ENCODE peak calls at places on chromosome 22, in seven cellular contexts. D is psoas muscle, K is left ventricle myocardium inferior, B is esophagus squamous epithelium, F is MM.1S, Z is pancreas, Y is astrocyte. W is an unnamed sample. For H3K36me3 and H3K4me1, the result is how much of the 10 kb centered on the place peaks cover.

GRCh38 chr22:34129691-34130486 is 209.6 kb upstream of the LARGE1 start:
- DNase-seq in K (no peak), D (no peak), B (no peak), F (no peak), Y (no peak), Z (no peak), W (no peak)

GRCh38 chr22:17077255-17077654 is 7.5 kb upstream of the IL17RA start:
- DNase-seq in K (no peak), F (no peak), B (no peak), D (no peak), Z (no peak), Y (peak), W (no peak)

GRCh38 chr22:45310331-45311032 is 748 bp downstream of the FAM118A start:
- DNase-seq in Y (no peak), K (no peak), F (no peak), Z (peak), B (no peak), D (no peak), W (no peak)

GRCh38 chr22:46576556-46577351 is 39.3 kb upstream of the CELSR1 start:
- DNase-seq in D (peak), Y (no peak), F (peak), K (peak), Z (peak), B (no peak), W (peak)

GRCh38 chr22:46514592-46515207 is 22.7 kb downstream of the CELSR1 start:
- DNase-seq in B (no peak), K (no peak), F (no peak), Y (peak), Z (no peak), D (no peak), W (no peak)

GRCh38 chr22:20606041-20606783 is 98.8 kb downstream of the MED15 start:
- DNase-seq in Y (peak), D (no peak), K (no peak), Z (peak), F (peak), B (no peak), W (peak)

GRCh38 chr22:44691796-44692661 is 10.0 kb upstream of the PRR5 start:
- DNase-seq in B (no peak), K (no peak), Y (no peak), D (no peak), Z (no peak), F (no peak), W (no peak)

GRCh38 chr22:24370426-24370825 is 57.0 kb upstream of the ADORA2A start:
- DNase-seq in K (no peak), F (no peak), D (no peak), Z (no peak), B (no peak), Y (no peak), W (no peak)

GRCh38 chr22:35894464-35894878 is 134.2 kb downstream of the RBFOX2 start:
- DNase-seq in K (no peak), B (no peak), F (no peak), Y (no peak), D (no peak), Z (no peak), W (no peak)

GRCh38 chr22:46508391-46508999 is 28.9 kb downstream of the CELSR1 start:
- DNase-seq in Z (no peak), B (no peak), Y (no peak), F (no peak), D (no peak), K (no peak), W (no peak)

GRCh38 chr22:43955883-43956286 is 643 bp downstream of the SAMM50 start:
- DNase-seq in K (no peak), Z (no peak), D (no peak), Y (peak), B (no peak), F (peak), W (no peak)

GRCh38 chr22:27115816-27116256 is 458.4 kb downstream of the MIAT start:
- DNase-seq in K (no peak), D (no peak), F (no peak), Y (peak), B (no peak), Z (no peak), W (peak)

GRCh38 chr22:44410396-44411056 is 87.5 kb downstream of the RTL6 start:
- DNase-seq in Y (no peak), F (no peak), B (no peak), D (no peak), Z (peak), K (peak), W (no peak)

GRCh38 chr22:17243524-17243923 is 24.3 kb upstream of the ADA2 start:
- DNase-seq in Y (no peak), K (no peak), F (peak), Z (no peak), B (no peak), D (peak), W (no peak)

GRCh38 chr22:44407404-44408226 is 90.4 kb downstream of the RTL6 start:
- DNase-seq in D (no peak), K (peak), F (no peak), B (no peak), Z (peak), Y (no peak), W (no peak)

GRCh38 chr22:19478086-19478392 is 954 bp downstream of the UFD1 start:
- DNase-seq in F (no peak), K (no peak), B (no peak), Y (no peak), Z (no peak), D (no peak), W (no peak)

GRCh38 chr22:46453006-46453828 is 84.2 kb downstream of the CELSR1 start:
- DNase-seq in B (no peak), Y (no peak), K (no peak), D (no peak), Z (no peak), F (no peak), W (no peak)

GRCh38 chr22:50184541-50185383 is 951 bp upstream of the TRABD start:
- DNase-seq in Z (peak), Y (no peak), D (no peak), K (no peak), F (no peak), B (no peak), W (peak)

GRCh38 chr22:47168900-47169800 is 406.7 kb downstream of the TBC1D22A start:
- DNase-seq in Z (peak), Y (no peak), D (peak), K (no peak), F (no peak), B (no peak), W (peak)

GRCh38 chr22:27876684-27877083 is 42.4 kb downstream of the PITPNB start:
- DNase-seq in Z (no peak), Y (peak), D (no peak), K (no peak), B (no peak), F (no peak), W (no peak)

GRCh38 chr22:19959043-19959586 is 17.5 kb upstream of the TXNRD2 start:
- DNase-seq in B (no peak), F (no peak), D (peak), K (peak), Z (peak), Y (peak), W (peak)

GRCh38 chr22:32142600-32142999 is 16.5 kb downstream of the C22orf42 start:
- DNase-seq in Y (no peak), Z (no peak), F (no peak), B (no peak), K (no peak), D (no peak), W (no peak)

GRCh38 chr22:45296628-45297297 is 12.0 kb downstream of the UPK3A start:
- DNase-seq in Y (no peak), B (no peak), F (no peak), K (no peak), Z (no peak), D (no peak), W (no peak)

GRCh38 chr22:41517172-41518047 is 26.9 kb downstream of the POLR3H start:
- DNase-seq in B (no peak), F (no peak), D (peak), K (peak), Y (no peak), Z (peak), W (peak)

GRCh38 chr22:17087176-17088131 is 2.7 kb downstream of the IL17RA start:
- DNase-seq in D (no peak), K (no peak), B (no peak), Z (no peak), Y (peak), F (peak), W (no peak)

GRCh38 chr22:46127556-46127955 is 22.8 kb upstream of the PPARA start:
- DNase-seq in F (no peak), Z (no peak), B (no peak), Y (no peak), K (no peak), D (no peak), W (no peak)

GRCh38 chr22:32854351-32854804 is 52.9 kb downstream of the TIMP3 start:
- DNase-seq in B (no peak), K (no peak), Z (no peak), Y (peak), F (no peak), D (no peak), W (no peak)

GRCh38 chr22:31818481-31819392 is 64.9 kb downstream of the DEPDC5 start:
- DNase-seq in Y (peak), D (no peak), Z (no peak), F (no peak), B (no peak), K (no peak), W (no peak)

GRCh38 chr22:41217553-41218157 is 12.5 kb downstream of the L3MBTL2 start:
- DNase-seq in K (peak), D (peak), Y (peak), B (no peak), F (peak), Z (no peak), W (peak)

GRCh38 chr22:45504703-45505341 is 2.1 kb downstream of the FBLN1 start:
- DNase-seq in Z (no peak), K (peak), D (peak), B (no peak), F (no peak), Y (no peak), W (no peak)

GRCh38 chr22:44746836-44747519 is 5.4 kb upstream of the ARHGAP8 start:
- DNase-seq in B (no peak), F (no peak), K (no peak), Z (peak), Y (no peak), D (no peak), W (peak)

GRCh38 chr22:20239063-20239950 is 28.8 kb downstream of the RTN4R start:
- DNase-seq in Y (no peak), K (peak), F (no peak), Z (no peak), D (peak), B (no peak), W (no peak)

GRCh38 chr22:46674367-46674781 is 54.2 kb downstream of the GRAMD4 start:
- DNase-seq in Y (no peak), D (peak), F (no peak), K (peak), Z (no peak), B (peak), W (no peak)

GRCh38 chr22:20783844-20784723 is 10.2 kb downstream of the SERPIND1 start:
- DNase-seq in Z (no peak), F (peak), K (no peak), B (no peak), Y (peak), D (no peak), W (peak)

GRCh38 chr22:43658823-43659222 is 153.3 kb downstream of the EFCAB6 start:
- DNase-seq in K (no peak), Y (no peak), D (no peak), Z (no peak), F (no peak), B (no peak), W (no peak)

GRCh38 chr22:45009881-45010531 is at the start of gene PHF21B:
- DNase-seq in F (no peak), D (peak), Z (peak), Y (no peak), K (peak), B (no peak), W (peak)

GRCh38 chr22:35915477-35916013 is 113.1 kb downstream of the RBFOX2 start:
- DNase-seq in F (no peak), D (no peak), Y (peak), K (no peak), B (no peak), Z (no peak), W (no peak)

GRCh38 chr22:38456272-38456837 is 1.4 kb upstream of the KCNJ4 start:
- DNase-seq in D (no peak), K (no peak), B (no peak), Y (no peak), Z (no peak), F (no peak), W (no peak)

GRCh38 chr22:38455063-38455529 is at the start of gene KCNJ4:
- DNase-seq in F (no peak), K (no peak), B (no peak), Z (no peak), Y (no peak), D (no peak), W (no peak)

GRCh38 chr22:38455530-38456271 is 702 bp upstream of the KCNJ4 start:
- DNase-seq in B (no peak), Y (no peak), D (no peak), Z (peak), K (no peak), F (no peak), W (no peak)

GRCh38 chr22:38454361-38455062 is 487 bp downstream of the KCNJ4 start:
- DNase-seq in Y (no peak), F (peak), B (no peak), Z (no peak), K (no peak), D (no peak), W (no peak)

DNA sequence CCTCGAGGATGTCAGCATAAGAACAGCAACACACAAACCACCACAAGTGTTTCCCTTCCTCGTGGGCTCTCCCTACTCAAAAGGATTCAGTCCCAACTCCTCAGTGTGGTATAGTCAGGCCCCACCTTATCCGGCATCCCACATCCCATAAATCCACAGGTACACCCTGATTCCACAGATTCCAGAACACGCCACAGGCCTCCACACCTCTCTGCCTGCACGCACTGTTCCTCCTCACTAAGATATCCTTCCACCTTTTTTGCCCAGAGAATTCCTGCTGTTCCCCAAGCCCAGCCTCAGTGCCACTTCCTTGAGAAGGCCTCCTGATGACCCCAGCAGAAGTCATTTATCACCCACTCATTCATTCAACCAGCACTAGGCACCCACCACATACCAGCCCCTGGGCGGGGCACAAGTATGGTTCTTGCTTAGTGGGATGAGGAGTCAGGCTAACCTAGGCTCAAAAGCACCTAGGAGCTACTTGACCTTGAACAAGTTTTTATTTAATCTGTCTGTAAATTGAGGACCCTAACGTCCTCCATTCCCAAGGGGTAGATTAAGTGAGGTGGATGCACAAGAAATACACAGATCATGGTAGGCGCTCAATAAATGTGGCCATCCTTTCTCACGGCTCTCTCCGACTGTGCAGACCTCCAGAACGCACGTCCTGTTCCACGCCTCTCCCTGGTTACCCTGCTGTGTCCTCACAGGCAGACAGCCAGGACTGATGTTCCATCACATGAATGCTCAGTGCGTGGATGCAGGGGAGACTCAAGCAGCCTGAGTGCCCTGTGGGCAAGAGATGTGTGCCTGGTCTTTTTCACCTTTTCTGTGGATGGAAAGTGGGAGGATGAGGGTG is 2.1 kb upstream of the KCNJ4 start:
- DNase-seq in Z (no peak), K (no peak), D (no peak), F (no peak), B (no peak), Y (no peak), W (no peak)
- H3K36me3 ChIP-seq in Z (under half), K (under half), D (under half), F (under half), B (under half), Y (under half), W (under half)

GRCh38 chr22:48757581-48757980 is 1070.1 kb downstream of the BRD1 start:
- DNase-seq in B (no peak), K (no peak), D (no peak), Y (no peak), Z (no peak), F (no peak), W (peak)

GRCh38 chr22:48758021-48758561 is 1069.6 kb downstream of the BRD1 start:
- DNase-seq in Y (no peak), B (no peak), F (no peak), D (no peak), Z (no peak), K (no peak), W (peak)

GRCh38 chr22:48760481-48761238 is 1067.0 kb downstream of the BRD1 start:
- DNase-seq in B (no peak), F (no peak), Z (peak), K (no peak), D (no peak), Y (no peak), W (peak)

GRCh38 chr22:48761546-48761945 is 1066.1 kb downstream of the BRD1 start:
- DNase-seq in Y (no peak), F (no peak), Z (no peak), B (no peak), K (no peak), D (no peak), W (no peak)

DNA sequence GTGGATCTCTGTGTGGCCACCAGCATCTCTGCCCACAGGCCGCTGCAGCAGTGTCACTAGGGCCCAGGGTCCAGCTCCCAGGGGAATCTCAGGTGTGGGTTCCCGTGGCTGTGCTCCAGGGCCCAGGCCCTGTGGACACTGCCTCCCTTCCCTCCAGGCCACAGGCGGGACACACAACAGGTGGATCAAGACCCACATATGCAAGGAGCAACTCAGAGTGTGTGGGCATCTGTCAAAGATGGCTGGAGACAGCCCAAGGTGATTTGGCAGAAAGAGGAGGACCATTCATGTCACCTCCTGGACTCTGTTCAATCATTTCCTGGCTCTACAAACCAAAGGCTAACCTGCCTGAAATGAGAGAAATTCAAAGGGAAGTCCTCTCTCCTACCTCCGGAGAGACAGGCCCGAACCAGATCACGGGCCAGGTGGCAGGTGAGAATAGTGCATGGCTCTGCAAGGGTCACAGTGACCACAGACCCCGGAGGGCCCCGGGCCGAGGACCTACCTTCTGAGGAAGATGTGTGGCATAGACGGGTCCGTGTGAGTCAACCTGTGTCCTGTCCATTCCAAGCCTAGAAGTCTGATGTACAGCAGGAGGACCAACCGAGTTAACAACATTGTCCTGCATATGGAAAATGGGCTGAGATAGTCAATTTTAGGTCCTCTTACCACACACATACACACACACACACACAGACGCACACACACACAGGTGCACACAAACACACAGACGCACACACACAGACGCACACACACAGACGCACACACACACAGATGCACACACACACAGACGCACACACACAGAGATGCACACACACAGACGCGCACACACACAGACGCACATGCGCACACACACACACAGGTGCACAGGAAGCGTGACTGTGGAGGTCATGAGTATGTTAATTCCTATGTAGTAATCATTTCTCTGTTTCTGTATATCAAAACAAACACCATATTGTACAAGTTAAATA is 1068.5 kb downstream of the BRD1 start:
- DNase-seq in Y (no peak), Z (no peak), D (no peak), F (no peak), B (no peak), K (no peak), W (peak)
- TF ChIP-seq CTCF in Y (no peak), Z (no peak), D (no peak), F (no peak), B (no peak), K (no peak), W (no peak)

GRCh38 chr22:22948651-22949611 is 61.3 kb downstream of the IGLL5 start:
- DNase-seq in K (no peak), Y (no peak), Z (peak), F (peak), B (no peak), D (no peak), W (no peak)
- H3K4me1 ChIP-seq in K (under half), Y (under half), Z (under half), F (under half), B (under half), D (under half), W (under half)

GRCh38 chr22:25716637-25717036 is 25.4 kb upstream of the MYO18B start:
- DNase-seq in B (no peak), Y (no peak), F (no peak), Z (no peak), K (no peak), D (no peak), W (no peak)

GRCh38 chr22:25712661-25713400 is 29.2 kb upstream of the MYO18B start:
- DNase-seq in K (no peak), D (no peak), Z (no peak), B (no peak), Y (no peak), F (no peak), W (no peak)

GRCh38 chr22:25714739-25715138 is 27.2 kb upstream of the MYO18B start:
- DNase-seq in B (no peak), Z (no peak), D (no peak), F (no peak), Y (no peak), K (no peak), W (no peak)

GRCh38 chr22:25711491-25711890 is 30.5 kb upstream of the MYO18B start:
- DNase-seq in K (no peak), D (no peak), Y (no peak), Z (no peak), F (no peak), B (no peak), W (no peak)

DNA sequence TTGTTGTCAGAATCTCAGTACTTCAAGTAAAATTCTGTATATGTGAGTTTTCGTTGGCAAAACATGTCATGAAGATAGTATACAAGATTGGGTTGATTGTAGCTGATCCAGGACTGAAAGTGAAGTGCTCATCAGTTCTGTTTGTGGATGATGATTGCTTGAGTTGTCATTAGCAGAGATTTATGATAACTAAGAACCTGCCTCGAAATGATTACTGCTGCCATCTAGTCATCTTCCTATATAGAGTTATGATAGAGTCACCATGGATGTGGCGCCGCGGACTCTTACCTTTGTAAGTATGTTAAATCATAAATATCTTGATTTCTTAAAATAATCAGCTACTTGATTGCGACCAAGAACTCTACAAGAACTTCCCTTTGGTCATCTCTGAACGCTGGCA is 27.9 kb upstream of the MYO18B start:
- DNase-seq in K (no peak), D (no peak), F (no peak), Y (no peak), B (no peak), Z (no peak), W (no peak)
- H3K36me3 ChIP-seq in K (under half), D (under half), F (under half), Y (under half), B (under half), Z (under half), W (under half)

GRCh38 chr22:49046546-49047305 is 780.9 kb downstream of the BRD1 start:
- DNase-seq in F (peak), Z (peak), D (no peak), Y (no peak), K (no peak), B (no peak), W (peak)
- TF ChIP-seq CTCF in F (peak), Z (peak), D (no peak), Y (no peak), K (peak), B (no peak), W (no peak)

GRCh38 chr22:29385748-29386147 is 2.6 kb downstream of the AP1B1 start:
- DNase-seq in K (no peak), B (no peak), F (peak), Z (no peak), Y (no peak), D (no peak), W (peak)
- H3K4me1 ChIP-seq in K (half or more), B (under half), F (under half), Z (half or more), Y (under half), D (under half), W (under half)

W was measured in adrenal gland.